ENCODE peak calls at places on chromosomes 5 and 9, in seven cellular contexts. D is hepatocyte, F is NCI-H1417, U is memory B cell, W is NCI-H2081, Q is right lobe of liver, V is posterior cingulate gyrus. P is an unnamed sample.

GRCh38 chr5:28328691-28329090 is 1290.3 kb upstream of the CDH9 start:
- DNase-seq in D (no peak), F (no peak), U (no peak), W (no peak), Q (no peak), V (no peak), P (no peak)

GRCh38 chr9:28970241-28970654 is 1397.0 kb upstream of the C9orf72 start:
- DNase-seq in D (no peak), F (no peak), U (no peak), W (no peak), Q (no peak), V (no peak), P (no peak)

GRCh38 chr9:133943781-133944745 is 48.1 kb downstream of the VAV2 start:
- DNase-seq in D (no peak), F (no peak), U (no peak), W (no peak), Q (peak), V (peak), P (no peak)

GRCh38 chr5:164375051-164375450 is 869.6 kb downstream of the MAT2B start:
- DNase-seq in D (no peak), F (no peak), U (no peak), W (no peak), Q (no peak), V (no peak), P (no peak)

GRCh38 chr5:102865510-102866314 is 110.6 kb downstream of the PAM start:
- DNase-seq in D (peak), F (peak), U (no peak), W (peak), Q (peak), V (peak), P (peak)

GRCh38 chr5:100889165-100889564 is 13.9 kb downstream of the ST8SIA4 start:
- DNase-seq in D (no peak), F (no peak), U (no peak), W (no peak), Q (no peak), V (no peak), P (no peak)

GRCh38 chr5:154267516-154267915 is 77.0 kb downstream of the GALNT10 start:
- DNase-seq in D (no peak), F (no peak), U (no peak), W (no peak), Q (no peak), V (no peak), P (no peak)

GRCh38 chr9:135255033-135255842 is 167.8 kb downstream of the OLFM1 start:
- DNase-seq in D (no peak), F (no peak), U (no peak), W (no peak), Q (peak), V (no peak), P (no peak)

GRCh38 chr5:88679638-88680037 is 203.3 kb downstream of the MEF2C start:
- DNase-seq in D (no peak), F (no peak), U (no peak), W (no peak), Q (no peak), V (no peak), P (no peak)